ENCODE peak calls at places on chromosomes 4 and X, in seven cellular contexts. One of them, this sample, is unnamed.

GRCh38 chr4:184384810-184385557 is 89.4 kb downstream of the IRF2 start:
- DNase-seq in right atrium auricular region: no peak
- DNase-seq in fibroblast of mammary gland: no peak
- DNase-seq in left lung: no peak
- DNase-seq in mammary epithelial cell: peak; percentile 72
- DNase-seq in fibroblast of lung: peak; percentile 33
- DNase-seq in AG09319: no peak
- DNase-seq in this sample: no peak

GRCh38 chr4:146273204-146273901 is 59.0 kb downstream of the REELD1 start:
- DNase-seq in right atrium auricular region: no peak
- DNase-seq in fibroblast of mammary gland: no peak
- DNase-seq in left lung: no peak
- DNase-seq in mammary epithelial cell: no peak
- DNase-seq in fibroblast of lung: no peak
- DNase-seq in AG09319: no peak
- DNase-seq in this sample: no peak

GRCh38 chr4:24793219-24794005 is 2.0 kb upstream of the SOD3 start:
- DNase-seq in right atrium auricular region: peak; percentile 38
- DNase-seq in fibroblast of mammary gland: peak; percentile 27
- DNase-seq in left lung: no peak
- DNase-seq in mammary epithelial cell: peak; percentile 55
- DNase-seq in fibroblast of lung: no peak
- DNase-seq in AG09319: no peak
- DNase-seq in this sample: peak; percentile 10

GRCh38 chr4:135267148-135267878 is 1065.7 kb upstream of the PABPC4L start:
- DNase-seq in right atrium auricular region: no peak
- DNase-seq in fibroblast of mammary gland: no peak
- DNase-seq in left lung: no peak
- DNase-seq in mammary epithelial cell: no peak
- DNase-seq in fibroblast of lung: no peak
- DNase-seq in AG09319: no peak
- DNase-seq in this sample: no peak

GRCh38 chr4:54840992-54841768 is 183.4 kb downstream of the KIT start:
- DNase-seq in right atrium auricular region: no peak
- DNase-seq in fibroblast of mammary gland: peak; percentile 17
- DNase-seq in left lung: no peak
- DNase-seq in mammary epithelial cell: no peak
- DNase-seq in fibroblast of lung: peak; percentile 12
- DNase-seq in AG09319: no peak
- DNase-seq in this sample: no peak

GRCh38 chr4:184548321-184548650 is 73.9 kb upstream of the IRF2 start:
- DNase-seq in right atrium auricular region: no peak
- DNase-seq in fibroblast of mammary gland: no peak
- DNase-seq in left lung: no peak
- DNase-seq in mammary epithelial cell: no peak
- DNase-seq in fibroblast of lung: no peak
- DNase-seq in AG09319: no peak
- DNase-seq in this sample: no peak

GRCh38 chrX:123121241-123121640 is 62.8 kb upstream of the GRIA3 start:
- DNase-seq in right atrium auricular region: no peak
- DNase-seq in fibroblast of mammary gland: peak; percentile 47
- DNase-seq in left lung: no peak
- DNase-seq in mammary epithelial cell: peak; percentile 45
- DNase-seq in fibroblast of lung: no peak
- DNase-seq in AG09319: no peak
- DNase-seq in this sample: no peak

GRCh38 chr4:127141857-127142256 is 490.9 kb upstream of the INTU start:
- DNase-seq in right atrium auricular region: no peak
- DNase-seq in fibroblast of mammary gland: peak; percentile 95
- DNase-seq in left lung: no peak
- DNase-seq in mammary epithelial cell: peak; percentile 6
- DNase-seq in fibroblast of lung: peak; percentile 71
- DNase-seq in AG09319: no peak
- DNase-seq in this sample: no peak

GRCh38 chrX:154012336-154012991 is 7.2 kb downstream of the IRAK1 start:
- DNase-seq in right atrium auricular region: no peak
- DNase-seq in fibroblast of mammary gland: no peak
- DNase-seq in left lung: peak; percentile 55
- DNase-seq in mammary epithelial cell: peak; percentile 74
- DNase-seq in fibroblast of lung: no peak
- DNase-seq in AG09319: no peak
- DNase-seq in this sample: no peak

GRCh38 chr4:152033621-152034020 is 272.8 kb upstream of the GATB start:
- DNase-seq in right atrium auricular region: no peak
- DNase-seq in fibroblast of mammary gland: peak; percentile 10
- DNase-seq in left lung: no peak
- DNase-seq in mammary epithelial cell: no peak
- DNase-seq in fibroblast of lung: no peak
- DNase-seq in AG09319: no peak
- DNase-seq in this sample: peak; percentile 76

GRCh38 chrX:48939417-48940228 is 17.8 kb downstream of the OTUD5 start:
- DNase-seq in right atrium auricular region: no peak
- DNase-seq in fibroblast of mammary gland: no peak
- DNase-seq in left lung: no peak
- DNase-seq in mammary epithelial cell: no peak
- DNase-seq in fibroblast of lung: no peak
- DNase-seq in AG09319: no peak
- DNase-seq in this sample: no peak

GRCh38 chr4:55183926-55184599 is 58.7 kb upstream of the KDR start:
- DNase-seq in right atrium auricular region: no peak
- DNase-seq in fibroblast of mammary gland: peak; percentile 98
- DNase-seq in left lung: no peak
- DNase-seq in mammary epithelial cell: peak; percentile 97
- DNase-seq in fibroblast of lung: peak; percentile 92
- DNase-seq in AG09319: peak; percentile 37
- DNase-seq in this sample: no peak

GRCh38 chrX:99777912-99778311 is 632.2 kb downstream of the PCDH19 start:
- DNase-seq in right atrium auricular region: no peak
- DNase-seq in fibroblast of mammary gland: no peak
- DNase-seq in left lung: no peak
- DNase-seq in mammary epithelial cell: no peak
- DNase-seq in fibroblast of lung: no peak
- DNase-seq in AG09319: no peak
- DNase-seq in this sample: no peak

GRCh38 chr4:108013955-108014354 is 24.3 kb downstream of the HADH start:
- DNase-seq in right atrium auricular region: no peak
- DNase-seq in fibroblast of mammary gland: no peak
- DNase-seq in left lung: no peak
- DNase-seq in mammary epithelial cell: no peak
- DNase-seq in fibroblast of lung: no peak
- DNase-seq in AG09319: no peak
- DNase-seq in this sample: no peak

GRCh38 chr4:61068745-61069144 is 131.4 kb upstream of the ADGRL3 start:
- DNase-seq in right atrium auricular region: no peak
- DNase-seq in fibroblast of mammary gland: peak; percentile 0
- DNase-seq in left lung: no peak
- DNase-seq in mammary epithelial cell: peak; percentile 32
- DNase-seq in fibroblast of lung: peak; percentile 63
- DNase-seq in AG09319: no peak
- DNase-seq in this sample: no peak

GRCh38 chrX:132490086-132490419 is 1.2 kb upstream of the MBNL3 start:
- DNase-seq in right atrium auricular region: no peak
- DNase-seq in fibroblast of mammary gland: no peak
- DNase-seq in left lung: no peak
- DNase-seq in mammary epithelial cell: peak; percentile 1
- DNase-seq in fibroblast of lung: no peak
- DNase-seq in AG09319: no peak
- DNase-seq in this sample: no peak

GRCh38 chrX:74890676-74891430 is 34.4 kb downstream of the NEXMIF start:
- DNase-seq in right atrium auricular region: no peak
- DNase-seq in fibroblast of mammary gland: no peak
- DNase-seq in left lung: no peak
- DNase-seq in mammary epithelial cell: no peak
- DNase-seq in fibroblast of lung: no peak
- DNase-seq in AG09319: no peak
- DNase-seq in this sample: no peak

GRCh38 chrX:68511255-68511654 is 12.4 kb downstream of the YIPF6 start:
- DNase-seq in right atrium auricular region: no peak
- DNase-seq in fibroblast of mammary gland: peak; percentile 55
- DNase-seq in left lung: no peak
- DNase-seq in mammary epithelial cell: peak; percentile 32
- DNase-seq in fibroblast of lung: peak; percentile 49
- DNase-seq in AG09319: no peak
- DNase-seq in this sample: no peak

GRCh38 chr4:161564230-161564834 is 599.5 kb downstream of the FSTL5 start:
- DNase-seq in right atrium auricular region: no peak
- DNase-seq in fibroblast of mammary gland: peak; percentile 16
- DNase-seq in left lung: no peak
- DNase-seq in mammary epithelial cell: no peak
- DNase-seq in fibroblast of lung: peak; percentile 51
- DNase-seq in AG09319: no peak
- DNase-seq in this sample: no peak
- TF ChIP-seq CTCF in right atrium auricular region: peak; percentile 25
- TF ChIP-seq CTCF in fibroblast of mammary gland: peak; percentile 14
- TF ChIP-seq CTCF in left lung: peak; percentile 21
- TF ChIP-seq CTCF in mammary epithelial cell: peak; percentile 41
- TF ChIP-seq CTCF in fibroblast of lung: no peak
- TF ChIP-seq CTCF in AG09319: peak; percentile 22
- TF ChIP-seq CTCF in this sample: peak; percentile 64

DNA sequence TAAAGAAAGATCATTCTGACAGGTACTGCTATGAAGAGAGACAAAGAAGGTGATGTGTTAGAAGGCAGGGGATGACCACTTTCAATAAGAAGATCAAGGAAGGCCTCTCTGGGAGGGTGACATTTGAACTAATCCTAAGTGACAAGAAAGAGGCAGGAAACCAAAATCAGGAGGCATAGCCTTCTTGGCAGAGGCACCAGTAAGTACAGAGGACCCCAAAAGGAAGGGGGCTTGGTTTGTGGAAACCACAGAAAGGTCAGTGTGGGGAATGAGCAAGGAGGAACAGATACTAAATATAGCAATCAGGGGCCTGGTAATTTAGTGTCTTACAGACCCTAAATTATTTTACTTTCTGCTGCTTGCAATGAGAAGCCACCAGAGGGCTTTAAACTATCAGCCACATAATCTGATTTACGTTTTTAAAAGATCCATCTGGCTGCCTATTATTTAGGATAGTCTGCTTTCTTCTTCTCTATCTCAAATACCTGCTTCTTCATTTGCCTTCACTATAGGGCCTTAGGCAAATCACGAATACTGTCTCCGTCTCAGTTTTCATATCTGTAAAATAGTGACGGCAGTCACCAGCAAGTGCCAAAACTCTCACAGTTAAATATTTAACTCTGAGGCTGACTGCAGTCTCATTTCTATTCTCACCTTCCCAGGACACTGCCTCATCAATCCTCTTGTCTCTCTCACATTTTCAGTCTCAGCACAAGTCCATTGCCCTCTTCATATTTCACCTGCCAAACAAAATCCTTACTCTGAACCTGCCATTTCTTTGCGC is 16.7 kb downstream of the NR3C2 start:
- DNase-seq in right atrium auricular region: no peak
- DNase-seq in fibroblast of mammary gland: no peak
- DNase-seq in left lung: no peak
- DNase-seq in mammary epithelial cell: no peak
- DNase-seq in fibroblast of lung: no peak
- DNase-seq in AG09319: no peak
- DNase-seq in this sample: no peak
- TF ChIP-seq CTCF in right atrium auricular region: peak; percentile 27
- TF ChIP-seq CTCF in fibroblast of mammary gland: no peak
- TF ChIP-seq CTCF in left lung: no peak
- TF ChIP-seq CTCF in mammary epithelial cell: peak; percentile 17
- TF ChIP-seq CTCF in fibroblast of lung: peak; percentile 11
- TF ChIP-seq CTCF in AG09319: no peak
- TF ChIP-seq CTCF in this sample: no peak

GRCh38 chr4:82268050-82268825 is 105.6 kb downstream of the HNRNPD start:
- DNase-seq in right atrium auricular region: peak; percentile 68
- DNase-seq in fibroblast of mammary gland: peak; percentile 53
- DNase-seq in left lung: peak; percentile 51
- DNase-seq in mammary epithelial cell: peak; percentile 70
- DNase-seq in fibroblast of lung: peak; percentile 58
- DNase-seq in AG09319: peak; percentile 3
- DNase-seq in this sample: no peak

GRCh38 chr4:82266345-82266744 is 107.4 kb downstream of the HNRNPD start:
- DNase-seq in right atrium auricular region: no peak
- DNase-seq in fibroblast of mammary gland: no peak
- DNase-seq in left lung: no peak
- DNase-seq in mammary epithelial cell: no peak
- DNase-seq in fibroblast of lung: no peak
- DNase-seq in AG09319: no peak
- DNase-seq in this sample: no peak

GRCh38 chr4:82268826-82269193 is 105.0 kb downstream of the HNRNPD start:
- DNase-seq in right atrium auricular region: no peak
- DNase-seq in fibroblast of mammary gland: no peak
- DNase-seq in left lung: no peak
- DNase-seq in mammary epithelial cell: no peak
- DNase-seq in fibroblast of lung: no peak
- DNase-seq in AG09319: no peak
- DNase-seq in this sample: no peak
- TF ChIP-seq CTCF in right atrium auricular region: peak; percentile 10
- TF ChIP-seq CTCF in fibroblast of mammary gland: no peak
- TF ChIP-seq CTCF in left lung: no peak
- TF ChIP-seq CTCF in mammary epithelial cell: no peak
- TF ChIP-seq CTCF in fibroblast of lung: no peak
- TF ChIP-seq CTCF in AG09319: no peak
- TF ChIP-seq CTCF in this sample: peak; percentile 0

GRCh38 chr4:186725422-186726149 is 1.9 kb upstream of the FAT1 start:
- DNase-seq in right atrium auricular region: peak; percentile 78
- DNase-seq in fibroblast of mammary gland: peak; percentile 84
- DNase-seq in left lung: peak; percentile 78
- DNase-seq in mammary epithelial cell: peak; percentile 77
- DNase-seq in fibroblast of lung: peak; percentile 91
- DNase-seq in AG09319: no peak
- DNase-seq in this sample: peak; percentile 94
- TF ChIP-seq CTCF in right atrium auricular region: peak; percentile 82
- TF ChIP-seq CTCF in fibroblast of mammary gland: peak; percentile 45
- TF ChIP-seq CTCF in left lung: peak; percentile 19
- TF ChIP-seq CTCF in mammary epithelial cell: peak; percentile 90
- TF ChIP-seq CTCF in fibroblast of lung: peak; percentile 67
- TF ChIP-seq CTCF in AG09319: peak; percentile 88
- TF ChIP-seq CTCF in this sample: peak; percentile 89